ENCODE peak calls at places on chromosomes 5 and 9, in five cellular contexts. One of them, this sample, is unnamed.

GRCh38 chr5:96209829-96210228 is 223.2 kb downstream of the PCSK1 start:
- DNase-seq in fibroblast of the aortic adventitia: peak; percentile 84
- DNase-seq in right atrium auricular region: no peak
- DNase-seq in esophagus muscularis mucosa: no peak
- DNase-seq in HCT116: no peak
- DNase-seq in this sample: peak; percentile 26

GRCh38 chr9:103037508-103038477 is 42.7 kb downstream of the CYLC2 start:
- DNase-seq in fibroblast of the aortic adventitia: no peak
- DNase-seq in right atrium auricular region: no peak
- DNase-seq in esophagus muscularis mucosa: no peak
- DNase-seq in HCT116: no peak
- DNase-seq in this sample: no peak

GRCh38 chr9:95511952-95512750 is 4.6 kb downstream of the PTCH1 start:
- DNase-seq in esophagus muscularis mucosa: no peak
- DNase-seq in HCT116: no peak
- DNase-seq in fibroblast of the aortic adventitia: no peak
- DNase-seq in right atrium auricular region: no peak
- DNase-seq in this sample: peak; percentile 33

GRCh38 chr5:36696059-36696673 is 89.8 kb downstream of the SLC1A3 start:
- DNase-seq in right atrium auricular region: peak; percentile 68
- DNase-seq in fibroblast of the aortic adventitia: peak; percentile 70
- DNase-seq in HCT116: peak; percentile 69
- DNase-seq in esophagus muscularis mucosa: no peak
- DNase-seq in this sample: peak; percentile 71

GRCh38 chr5:125719681-125720676 is 703.2 kb upstream of the GRAMD2B start:
- DNase-seq in esophagus muscularis mucosa: no peak
- DNase-seq in HCT116: no peak
- DNase-seq in right atrium auricular region: no peak
- DNase-seq in fibroblast of the aortic adventitia: no peak
- DNase-seq in this sample: peak; percentile 70

GRCh38 chr5:11383506-11384095 is 520.6 kb downstream of the CTNND2 start:
- DNase-seq in HCT116: no peak
- DNase-seq in right atrium auricular region: no peak
- DNase-seq in esophagus muscularis mucosa: no peak
- DNase-seq in fibroblast of the aortic adventitia: no peak
- DNase-seq in this sample: no peak

GRCh38 chr9:120617637-120617979 is 37.6 kb upstream of the CDK5RAP2 start:
- DNase-seq in right atrium auricular region: no peak
- DNase-seq in fibroblast of the aortic adventitia: peak; percentile 70
- DNase-seq in esophagus muscularis mucosa: no peak
- DNase-seq in HCT116: no peak
- DNase-seq in this sample: peak; percentile 15

GRCh38 chr9:107249665-107250285 is 33.3 kb upstream of the RAD23B start:
- DNase-seq in HCT116: no peak
- DNase-seq in esophagus muscularis mucosa: no peak
- DNase-seq in fibroblast of the aortic adventitia: peak; percentile 39
- DNase-seq in right atrium auricular region: no peak
- DNase-seq in this sample: no peak

GRCh38 chr9:127875306-127875966 is 2.0 kb downstream of the AK1 start:
- DNase-seq in fibroblast of the aortic adventitia: peak; percentile 63
- DNase-seq in HCT116: no peak
- DNase-seq in right atrium auricular region: no peak
- DNase-seq in esophagus muscularis mucosa: no peak
- DNase-seq in this sample: no peak

GRCh38 chr9:6214451-6214850 is 1.2 kb upstream of the IL33 start:
- DNase-seq in fibroblast of the aortic adventitia: peak; percentile 78
- DNase-seq in esophagus muscularis mucosa: no peak
- DNase-seq in HCT116: no peak
- DNase-seq in right atrium auricular region: no peak
- DNase-seq in this sample: no peak

GRCh38 chr9:97412628-97413382 is 909 bp downstream of the TDRD7 start:
- DNase-seq in fibroblast of the aortic adventitia: peak; percentile 14
- DNase-seq in HCT116: no peak
- DNase-seq in right atrium auricular region: no peak
- DNase-seq in esophagus muscularis mucosa: no peak
- DNase-seq in this sample: peak; percentile 8

GRCh38 chr5:135179308-135179980 is 145.4 kb upstream of the PITX1 start:
- DNase-seq in fibroblast of the aortic adventitia: no peak
- DNase-seq in HCT116: no peak
- DNase-seq in right atrium auricular region: peak; percentile 18
- DNase-seq in esophagus muscularis mucosa: no peak
- DNase-seq in this sample: no peak

GRCh38 chr9:94166237-94167054 is 82.2 kb downstream of the PTPDC1 start:
- DNase-seq in HCT116: peak; percentile 98
- DNase-seq in right atrium auricular region: peak; percentile 99
- DNase-seq in esophagus muscularis mucosa: peak; percentile 100
- DNase-seq in fibroblast of the aortic adventitia: peak; percentile 99
- DNase-seq in this sample: peak; percentile 100
- TF ChIP-seq CTCF in HCT116: no peak
- TF ChIP-seq CTCF in right atrium auricular region: no peak
- TF ChIP-seq CTCF in esophagus muscularis mucosa: no peak
- TF ChIP-seq CTCF in fibroblast of the aortic adventitia: no peak
- TF ChIP-seq CTCF in this sample: no peak

GRCh38 chr5:168766038-168766700 is 187.0 kb upstream of the PANK3 start:
- DNase-seq in fibroblast of the aortic adventitia: no peak
- DNase-seq in esophagus muscularis mucosa: no peak
- DNase-seq in right atrium auricular region: no peak
- DNase-seq in HCT116: no peak
- DNase-seq in this sample: no peak

GRCh38 chr5:168770036-168770498 is 190.9 kb upstream of the PANK3 start:
- DNase-seq in right atrium auricular region: no peak
- DNase-seq in esophagus muscularis mucosa: no peak
- DNase-seq in fibroblast of the aortic adventitia: no peak
- DNase-seq in HCT116: no peak
- DNase-seq in this sample: peak; percentile 22

GRCh38 chr5:168770996-168771395 is 191.8 kb upstream of the PANK3 start:
- DNase-seq in HCT116: no peak
- DNase-seq in right atrium auricular region: no peak
- DNase-seq in esophagus muscularis mucosa: no peak
- DNase-seq in fibroblast of the aortic adventitia: no peak
- DNase-seq in this sample: no peak

GRCh38 chr5:168765220-168766037 is 186.3 kb upstream of the PANK3 start:
- DNase-seq in right atrium auricular region: no peak
- DNase-seq in fibroblast of the aortic adventitia: peak; percentile 43
- DNase-seq in esophagus muscularis mucosa: no peak
- DNase-seq in HCT116: no peak
- DNase-seq in this sample: peak; percentile 33

DNA sequence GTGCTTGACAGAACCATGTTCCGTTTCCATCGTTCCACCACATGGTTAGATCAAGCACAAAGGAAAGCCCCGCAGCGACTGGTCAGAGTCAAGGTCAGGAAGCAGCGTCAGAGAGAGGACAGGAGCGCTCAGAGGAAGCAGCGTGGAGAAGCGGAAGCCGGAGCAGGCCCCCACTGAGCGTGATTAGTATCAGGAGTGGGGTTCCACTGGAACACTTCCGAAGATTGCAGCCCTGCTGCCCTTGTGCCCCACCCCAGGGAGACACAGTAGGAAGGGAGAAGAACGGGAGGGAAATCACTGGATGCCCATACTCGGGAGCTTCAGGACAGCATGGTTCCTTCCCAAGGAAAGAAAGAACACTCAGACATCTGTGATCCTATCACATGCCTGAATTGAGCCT is 189.0 kb upstream of the PANK3 start:
- DNase-seq in right atrium auricular region: no peak
- DNase-seq in HCT116: no peak
- DNase-seq in esophagus muscularis mucosa: no peak
- DNase-seq in fibroblast of the aortic adventitia: no peak
- DNase-seq in this sample: no peak
- H3K4me3 ChIP-seq in right atrium auricular region: no peak overlapping the region
- H3K4me3 ChIP-seq in HCT116: no peak overlapping the region
- H3K4me3 ChIP-seq in esophagus muscularis mucosa: no peak overlapping the region
- H3K4me3 ChIP-seq in fibroblast of the aortic adventitia: no peak overlapping the region
- H3K4me3 ChIP-seq in this sample: no peak overlapping the region

GRCh38 chr9:34491596-34491995 is 31.2 kb downstream of the ENHO start:
- DNase-seq in fibroblast of the aortic adventitia: no peak
- DNase-seq in right atrium auricular region: no peak
- DNase-seq in esophagus muscularis mucosa: no peak
- DNase-seq in HCT116: no peak
- DNase-seq in this sample: no peak

GRCh38 chr9:34490360-34490759 is 31.8 kb downstream of the DNAI1 start:
- DNase-seq in fibroblast of the aortic adventitia: no peak
- DNase-seq in right atrium auricular region: no peak
- DNase-seq in HCT116: no peak
- DNase-seq in esophagus muscularis mucosa: no peak
- DNase-seq in this sample: no peak

GRCh38 chr9:34493972-34494535 is 28.7 kb downstream of the ENHO start:
- DNase-seq in HCT116: no peak
- DNase-seq in right atrium auricular region: no peak
- DNase-seq in esophagus muscularis mucosa: no peak
- DNase-seq in fibroblast of the aortic adventitia: peak; percentile 63
- DNase-seq in this sample: peak; percentile 57

GRCh38 chr9:34490760-34491159 is 32.0 kb downstream of the ENHO start:
- DNase-seq in HCT116: no peak
- DNase-seq in fibroblast of the aortic adventitia: no peak
- DNase-seq in esophagus muscularis mucosa: no peak
- DNase-seq in right atrium auricular region: no peak
- DNase-seq in this sample: no peak

DNA sequence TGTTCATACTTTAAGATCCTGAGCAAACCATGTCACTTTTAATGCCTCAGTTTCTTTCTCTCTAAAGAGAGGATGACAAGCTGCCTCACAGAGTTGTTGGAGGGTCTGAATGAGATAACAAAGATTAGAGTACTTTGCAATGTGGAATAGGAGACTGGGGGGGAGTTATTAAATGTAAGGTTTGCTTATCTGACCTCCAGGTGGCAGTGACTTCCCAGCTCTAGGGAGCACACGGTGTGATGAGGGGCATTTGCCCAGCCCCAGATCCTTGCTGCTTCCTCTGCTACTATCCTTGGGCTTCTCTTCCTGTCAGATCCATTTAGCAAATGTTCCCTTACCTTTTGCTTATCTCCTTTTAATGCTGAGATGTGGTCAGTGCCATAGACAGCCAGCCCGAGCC is 30.7 kb downstream of the ENHO start:
- DNase-seq in right atrium auricular region: no peak
- DNase-seq in esophagus muscularis mucosa: no peak
- DNase-seq in fibroblast of the aortic adventitia: no peak
- DNase-seq in HCT116: no peak
- DNase-seq in this sample: no peak
- TF ChIP-seq CTCF in right atrium auricular region: no peak
- TF ChIP-seq CTCF in esophagus muscularis mucosa: no peak
- TF ChIP-seq CTCF in fibroblast of the aortic adventitia: no peak
- TF ChIP-seq CTCF in HCT116: peak; percentile 7
- TF ChIP-seq CTCF in this sample: no peak

GRCh38 chr5:80646926-80647325 is 7.5 kb upstream of the MSH3 start:
- DNase-seq in HCT116: no peak
- DNase-seq in fibroblast of the aortic adventitia: no peak
- DNase-seq in esophagus muscularis mucosa: no peak
- DNase-seq in right atrium auricular region: no peak
- DNase-seq in this sample: no peak
- H3K4me3 ChIP-seq in HCT116: no peak overlapping the region
- H3K4me3 ChIP-seq in fibroblast of the aortic adventitia: no peak overlapping the region
- H3K4me3 ChIP-seq in esophagus muscularis mucosa: no peak overlapping the region
- H3K4me3 ChIP-seq in right atrium auricular region: no peak overlapping the region
- H3K4me3 ChIP-seq in this sample: no peak overlapping the region

GRCh38 chr9:21758540-21758939 is 43.9 kb upstream of the MTAP start:
- DNase-seq in fibroblast of the aortic adventitia: no peak
- DNase-seq in esophagus muscularis mucosa: no peak
- DNase-seq in HCT116: no peak
- DNase-seq in right atrium auricular region: no peak
- DNase-seq in this sample: no peak

GRCh38 chr9:21764736-21765245 is 37.6 kb upstream of the MTAP start:
- DNase-seq in right atrium auricular region: no peak
- DNase-seq in HCT116: no peak
- DNase-seq in esophagus muscularis mucosa: no peak
- DNase-seq in fibroblast of the aortic adventitia: peak; percentile 22
- DNase-seq in this sample: peak; percentile 41

GRCh38 chr9:21761309-21761901 is 41.0 kb upstream of the MTAP start:
- DNase-seq in esophagus muscularis mucosa: no peak
- DNase-seq in fibroblast of the aortic adventitia: no peak
- DNase-seq in right atrium auricular region: no peak
- DNase-seq in HCT116: no peak
- DNase-seq in this sample: no peak

GRCh38 chr9:21766096-21766495 is 36.3 kb upstream of the MTAP start:
- DNase-seq in right atrium auricular region: no peak
- DNase-seq in fibroblast of the aortic adventitia: no peak
- DNase-seq in esophagus muscularis mucosa: no peak
- DNase-seq in HCT116: no peak
- DNase-seq in this sample: no peak

GRCh38 chr9:21762064-21762463 is 40.4 kb upstream of the MTAP start:
- DNase-seq in HCT116: no peak
- DNase-seq in right atrium auricular region: no peak
- DNase-seq in esophagus muscularis mucosa: no peak
- DNase-seq in fibroblast of the aortic adventitia: no peak
- DNase-seq in this sample: no peak
- TF ChIP-seq CTCF in HCT116: no peak
- TF ChIP-seq CTCF in right atrium auricular region: no peak
- TF ChIP-seq CTCF in esophagus muscularis mucosa: no peak
- TF ChIP-seq CTCF in fibroblast of the aortic adventitia: no peak
- TF ChIP-seq CTCF in this sample: no peak

GRCh38 chr9:125239631-125240597 is 1.2 kb downstream of the HSPA5 start:
- DNase-seq in fibroblast of the aortic adventitia: peak; percentile 12
- DNase-seq in esophagus muscularis mucosa: no peak
- DNase-seq in right atrium auricular region: no peak
- DNase-seq in HCT116: no peak
- DNase-seq in this sample: no peak

GRCh38 chr9:125233678-125234077 is 7.5 kb downstream of the HSPA5 start:
- DNase-seq in HCT116: no peak
- DNase-seq in esophagus muscularis mucosa: no peak
- DNase-seq in fibroblast of the aortic adventitia: peak; percentile 98
- DNase-seq in right atrium auricular region: no peak
- DNase-seq in this sample: peak; percentile 99

GRCh38 chr9:125238915-125239446 is 2.2 kb downstream of the HSPA5 start:
- DNase-seq in fibroblast of the aortic adventitia: peak; percentile 12
- DNase-seq in right atrium auricular region: no peak
- DNase-seq in HCT116: no peak
- DNase-seq in esophagus muscularis mucosa: no peak
- DNase-seq in this sample: no peak

GRCh38 chr9:125238127-125238914 is 2.8 kb downstream of the HSPA5 start:
- DNase-seq in right atrium auricular region: no peak
- DNase-seq in HCT116: no peak
- DNase-seq in fibroblast of the aortic adventitia: peak; percentile 13
- DNase-seq in esophagus muscularis mucosa: no peak
- DNase-seq in this sample: no peak

GRCh38 chr9:125235805-125236534 is 5.2 kb downstream of the HSPA5 start:
- DNase-seq in esophagus muscularis mucosa: no peak
- DNase-seq in right atrium auricular region: no peak
- DNase-seq in fibroblast of the aortic adventitia: peak; percentile 18
- DNase-seq in HCT116: no peak
- DNase-seq in this sample: no peak
- H3K4me3 ChIP-seq in esophagus muscularis mucosa: no peak overlapping the region
- H3K4me3 ChIP-seq in right atrium auricular region: peak overlapping the region; percentile 22
- H3K4me3 ChIP-seq in fibroblast of the aortic adventitia: peak overlapping the region; percentile 57
- H3K4me3 ChIP-seq in HCT116: no peak overlapping the region
- H3K4me3 ChIP-seq in this sample: peak overlapping the region; percentile 90

GRCh38 chr5:133114166-133114932 is 62.5 kb downstream of the HSPA4 start:
- DNase-seq in esophagus muscularis mucosa: no peak
- DNase-seq in fibroblast of the aortic adventitia: no peak
- DNase-seq in right atrium auricular region: no peak
- DNase-seq in HCT116: no peak
- DNase-seq in this sample: no peak
- TF ChIP-seq CTCF in esophagus muscularis mucosa: no peak
- TF ChIP-seq CTCF in fibroblast of the aortic adventitia: no peak
- TF ChIP-seq CTCF in right atrium auricular region: no peak
- TF ChIP-seq CTCF in HCT116: no peak
- TF ChIP-seq CTCF in this sample: no peak

This sample was measured in fibroblast of villous mesenchyme.